ENCODE peak calls at places on chromosomes 4 and X, in seven cellular contexts. L, E, F, J, B, C and K are unnamed samples.
A peak's percentile ranks its signal among the peaks of the same experiment; 100 is the strongest.

GRCh38 chrX:105821471-105822081 is 763 bp upstream of the NRK start:
- DNase-seq in L (peak; percentile 86), E (no peak), F (peak; percentile 47), J (no peak), B (no peak), C (no peak), K (no peak)

GRCh38 chrX:129777218-129777768 is 2.5 kb upstream of the SASH3 start:
- DNase-seq in L (no peak), E (no peak), F (no peak), J (peak; percentile 4), B (peak; percentile 53), C (no peak), K (peak; percentile 76)

GRCh38 chrX:107935200-107935599 is 47.0 kb downstream of the TEX13B start:
- DNase-seq in L (peak; percentile 1), E (no peak), F (peak; percentile 62), J (peak; percentile 4), B (no peak), C (no peak), K (no peak)

GRCh38 chr4:56388311-56388710 is 1.0 kb upstream of the AASDH start:
- DNase-seq in L (no peak), E (no peak), F (peak; percentile 15), J (no peak), B (no peak), C (no peak), K (peak; percentile 50)

GRCh38 chr4:26021417-26022345 is 107.7 kb downstream of the SMIM20 start:
- DNase-seq in L (no peak), E (no peak), F (peak; percentile 36), J (no peak), B (no peak), C (no peak), K (no peak)

GRCh38 chrX:131564553-131565229 is 20.8 kb downstream of the OR13H1 start:
- DNase-seq in L (no peak), E (no peak), F (no peak), J (no peak), B (no peak), C (no peak), K (no peak)

GRCh38 chrX:7147431-7147977 is at the start of gene STS:
- DNase-seq in L (peak; percentile 46), E (no peak), F (peak; percentile 48), J (peak; percentile 26), B (peak; percentile 35), C (no peak), K (peak; percentile 58)

GRCh38 chr4:41366911-41367517 is 110.3 kb downstream of the UCHL1 start:
- DNase-seq in L (no peak), E (no peak), F (no peak), J (no peak), B (no peak), C (no peak), K (no peak)

GRCh38 chr4:27270435-27270834 is 409.8 kb downstream of the STIM2 start:
- DNase-seq in L (peak; percentile 14), E (no peak), F (no peak), J (no peak), B (no peak), C (no peak), K (no peak)

GRCh38 chr4:3733195-3733594 is 33.0 kb upstream of the ADRA2C start:
- DNase-seq in L (no peak), E (no peak), F (no peak), J (no peak), B (no peak), C (no peak), K (no peak)

GRCh38 chr4:112519689-112520597 is 4.0 kb upstream of the NEUROG2 start:
- DNase-seq in L (peak; percentile 74), E (no peak), F (no peak), J (no peak), B (no peak), C (no peak), K (no peak)

GRCh38 chr4:184262901-184263300 is 45.2 kb upstream of the ENPP6 start:
- DNase-seq in L (no peak), E (no peak), F (peak; percentile 59), J (peak; percentile 10), B (no peak), C (no peak), K (no peak)

GRCh38 chr4:71294301-71294700 is 44.5 kb upstream of the SLC4A4 start:
- DNase-seq in L (no peak), E (no peak), F (no peak), J (no peak), B (no peak), C (no peak), K (no peak)

GRCh38 chr4:10677796-10678497 is 6.6 kb downstream of the CLNK start:
- DNase-seq in L (no peak), E (no peak), F (no peak), J (no peak), B (no peak), C (no peak), K (peak; percentile 5)

GRCh38 chr4:7398104-7398423 is 36.7 kb downstream of the PSAPL1 start:
- DNase-seq in L (no peak), E (no peak), F (no peak), J (no peak), B (no peak), C (no peak), K (no peak)

GRCh38 chr4:172392741-172393140 is 579.5 kb downstream of the GALNTL6 start:
- DNase-seq in L (no peak), E (no peak), F (no peak), J (no peak), B (no peak), C (no peak), K (no peak)

GRCh38 chr4:41594439-41594838 is 56.5 kb downstream of the LIMCH1 start:
- DNase-seq in L (no peak), E (no peak), F (no peak), J (no peak), B (no peak), C (no peak), K (no peak)

GRCh38 chrX:149314031-149314430 is 191.1 kb downstream of the IDS start:
- DNase-seq in L (no peak), E (no peak), F (peak; percentile 21), J (no peak), B (no peak), C (no peak), K (no peak)

GRCh38 chr4:77893451-77893850 is 30.8 kb downstream of the MRPL1 start:
- DNase-seq in L (no peak), E (no peak), F (no peak), J (no peak), B (no peak), C (no peak), K (peak; percentile 11)

GRCh38 chr4:157358851-157359250 is 138.3 kb downstream of the GRIA2 start:
- DNase-seq in L (no peak), E (no peak), F (no peak), J (no peak), B (no peak), C (no peak), K (no peak)

GRCh38 chrX:49166914-49167739 is 4.6 kb downstream of the MAGIX start:
- DNase-seq in L (peak; percentile 42), E (no peak), F (peak; percentile 79), J (peak; percentile 67), B (peak; percentile 45), C (no peak), K (peak; percentile 61)

GRCh38 chrX:141341743-141342142 is 99.4 kb upstream of the SPANXC start:
- DNase-seq in L (no peak), E (no peak), F (no peak), J (no peak), B (no peak), C (no peak), K (no peak)

GRCh38 chrX:31932769-31933168 is 860.9 kb upstream of the FTHL17 start:
- DNase-seq in L (no peak), E (no peak), F (no peak), J (no peak), B (no peak), C (no peak), K (no peak)

GRCh38 chr4:87804871-87805270 is 5.5 kb downstream of the IBSP start:
- DNase-seq in L (no peak), E (no peak), F (no peak), J (no peak), B (no peak), C (no peak), K (no peak)

GRCh38 chr4:67674098-67674497 is 26.9 kb downstream of the UBA6 start:
- DNase-seq in L (peak; percentile 92), E (no peak), F (no peak), J (no peak), B (no peak), C (no peak), K (peak; percentile 21)

GRCh38 chrX:107154787-107155620 is 36.4 kb upstream of the RBM41 start:
- DNase-seq in L (peak; percentile 6), E (no peak), F (peak; percentile 52), J (no peak), B (no peak), C (no peak), K (no peak)

GRCh38 chrX:107677909-107678308 is 49.6 kb downstream of the PRPS1 start:
- DNase-seq in L (no peak), E (no peak), F (no peak), J (no peak), B (no peak), C (no peak), K (no peak)

GRCh38 chr4:53461244-53461643 is 83.8 kb downstream of the FIP1L1 start:
- DNase-seq in L (peak; percentile 3), E (no peak), F (no peak), J (no peak), B (no peak), C (no peak), K (no peak)

GRCh38 chr4:117793786-117794369 is 240.4 kb upstream of the NDST3 start:
- DNase-seq in L (no peak), E (no peak), F (no peak), J (no peak), B (no peak), C (no peak), K (no peak)

GRCh38 chr4:6208416-6208815 is 8.1 kb upstream of the JAKMIP1 start:
- DNase-seq in L (no peak), E (no peak), F (no peak), J (no peak), B (no peak), C (no peak), K (no peak)